ENCODE peak calls at places on chromosomes 16 and 17, in ten cellular contexts. J, N, R, L, E, V, O, M, U and B are unnamed samples.

GRCh38 chr16:70750893-70751467 is 50.0 kb downstream of the VAC14 start:
- DNase-seq in J (peak; percentile 98), N (no peak), R (no peak), L (no peak), E (no peak), V (no peak), O (no peak), M (no peak), U (no peak), B (no peak)

GRCh38 chr17:58968662-58969061 is 138.0 kb downstream of the TRIM37 start:
- DNase-seq in J (peak; percentile 67), N (no peak), R (no peak), L (no peak), E (peak; percentile 15), V (peak; percentile 29), O (no peak), M (no peak), U (no peak), B (no peak)

GRCh38 chr16:2825899-2826298 is 4.2 kb upstream of the ZG16B start:
- DNase-seq in J (no peak), N (no peak), R (no peak), L (no peak), E (no peak), V (no peak), O (no peak), M (no peak), U (no peak), B (no peak)

GRCh38 chr16:106623-107324 is 28.7 kb downstream of the MPG start:
- DNase-seq in J (peak; percentile 70), N (no peak), R (peak; percentile 74), L (peak; percentile 59), E (peak; percentile 57), V (peak; percentile 67), O (peak; percentile 70), M (peak; percentile 65), U (peak; percentile 79), B (peak; percentile 5)

GRCh38 chr16:15032547-15033308 is 23.1 kb downstream of the NTAN1 start:
- DNase-seq in J (peak; percentile 48), N (no peak), R (peak; percentile 90), L (peak; percentile 19), E (peak; percentile 29), V (peak; percentile 16), O (no peak), M (no peak), U (no peak), B (no peak)

GRCh38 chr17:28899212-28899815 is 1.8 kb upstream of the FLOT2 start:
- DNase-seq in J (no peak), N (peak; percentile 1), R (no peak), L (no peak), E (no peak), V (no peak), O (no peak), M (no peak), U (no peak), B (no peak)

GRCh38 chr17:78559749-78560368 is 17.3 kb downstream of the DNAH17 start:
- DNase-seq in J (no peak), N (no peak), R (no peak), L (no peak), E (no peak), V (no peak), O (peak; percentile 54), M (no peak), U (no peak), B (no peak)

GRCh38 chr16:84785843-84786538 is 33.8 kb upstream of the CRISPLD2 start:
- DNase-seq in J (peak; percentile 72), N (no peak), R (no peak), L (peak; percentile 75), E (no peak), V (no peak), O (no peak), M (peak; percentile 90), U (peak; percentile 79), B (no peak)

GRCh38 chr17:30559656-30560055 is 82.4 kb downstream of the GOSR1 start:
- DNase-seq in J (no peak), N (no peak), R (no peak), L (no peak), E (no peak), V (no peak), O (no peak), M (no peak), U (no peak), B (no peak)

GRCh38 chr17:72618018-72618509 is 474.4 kb downstream of the SLC39A11 start:
- DNase-seq in J (no peak), N (peak; percentile 93), R (no peak), L (peak; percentile 87), E (no peak), V (peak; percentile 75), O (peak; percentile 90), M (peak; percentile 87), U (peak; percentile 80), B (peak; percentile 27)

GRCh38 chr17:1041746-1042145 is 44.8 kb downstream of the TIMM22 start:
- DNase-seq in J (no peak), N (no peak), R (no peak), L (no peak), E (no peak), V (no peak), O (no peak), M (no peak), U (no peak), B (no peak)

GRCh38 chr16:54318941-54319340 is 32.4 kb upstream of the IRX3 start:
- DNase-seq in J (peak; percentile 58), N (no peak), R (no peak), L (peak; percentile 59), E (no peak), V (no peak), O (no peak), M (no peak), U (no peak), B (no peak)

GRCh38 chr17:57253307-57254065 is 2.8 kb upstream of the MSI2 start:
- DNase-seq in J (no peak), N (no peak), R (no peak), L (no peak), E (no peak), V (no peak), O (no peak), M (no peak), U (no peak), B (no peak)

GRCh38 chr16:29745853-29746345 is at the start of gene C16orf54:
- DNase-seq in J (no peak), N (peak; percentile 69), R (no peak), L (no peak), E (peak; percentile 98), V (peak; percentile 99), O (no peak), M (no peak), U (no peak), B (peak; percentile 95)

GRCh38 chr17:75404223-75404738 is 1.2 kb downstream of the GRB2 start:
- DNase-seq in J (peak; percentile 74), N (peak; percentile 69), R (peak; percentile 84), L (peak; percentile 63), E (peak; percentile 44), V (peak; percentile 58), O (peak; percentile 83), M (peak; percentile 81), U (peak; percentile 87), B (peak; percentile 34)

GRCh38 chr17:26792486-26792885 is 501.4 kb upstream of the WSB1 start:
- DNase-seq in J (peak; percentile 36), N (no peak), R (peak; percentile 19), L (no peak), E (no peak), V (no peak), O (no peak), M (no peak), U (no peak), B (no peak)
- H3K9me3 ChIP-seq in J (peaks cover 3% of the 10 kb centered on the region), N (no peaks in the 10 kb centered on the region), R (peaks cover 10% of the 10 kb centered on the region), L (peaks cover 56% of the 10 kb centered on the region), E (peaks cover 11% of the 10 kb centered on the region), V (peaks cover 32% of the 10 kb centered on the region), O (peaks cover 34% of the 10 kb centered on the region), M (no peaks in the 10 kb centered on the region), U (peaks cover 14% of the 10 kb centered on the region), B (peaks cover 3% of the 10 kb centered on the region)

DNA sequence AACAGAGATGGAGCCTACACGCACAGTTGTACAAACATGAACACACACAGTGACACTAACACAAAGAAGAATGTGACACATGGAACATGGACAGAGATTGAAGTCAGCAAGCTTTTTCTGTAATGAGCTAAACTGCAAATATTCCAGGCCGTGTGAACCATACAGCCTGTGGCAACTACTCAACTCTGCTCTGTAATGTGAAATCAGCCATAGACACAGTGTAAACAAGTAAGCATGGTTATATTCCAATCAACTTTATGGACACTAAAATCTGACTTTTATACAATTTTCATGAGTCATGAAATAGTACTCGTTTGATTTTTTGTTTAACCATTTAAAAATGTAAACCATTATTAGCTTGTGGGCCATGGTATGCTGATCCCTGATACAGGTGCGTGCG is 120.2 kb downstream of the SMG6 start:
- DNase-seq in J (peak; percentile 37), N (no peak), R (no peak), L (no peak), E (no peak), V (no peak), O (no peak), M (no peak), U (no peak), B (no peak)
- H3K36me3 ChIP-seq in J (peaks cover 7% of the 10 kb centered on the region), N (no peaks in the 10 kb centered on the region), R (no peaks in the 10 kb centered on the region), L (no peaks in the 10 kb centered on the region), E (peaks cover 29% of the 10 kb centered on the region), V (peaks cover 31% of the 10 kb centered on the region), O (peaks cover 3% of the 10 kb centered on the region), M (no peaks in the 10 kb centered on the region), U (peaks cover 13% of the 10 kb centered on the region), B (peaks cover 56% of the 10 kb centered on the region)

GRCh38 chr17:48726916-48727286 is 1.6 kb downstream of the HOXB13 start:
- DNase-seq in J (no peak), N (no peak), R (no peak), L (no peak), E (no peak), V (no peak), O (no peak), M (no peak), U (no peak), B (no peak)
- H3K27me3 ChIP-seq in J (peaks cover 92% of the 10 kb centered on the region), N (peaks cover 84% of the 10 kb centered on the region), R (no peaks in the 10 kb centered on the region), L (peaks cover 91% of the 10 kb centered on the region), E (peaks cover 98% of the 10 kb centered on the region), V (peaks cover 90% of the 10 kb centered on the region), O (no peaks in the 10 kb centered on the region), M (peaks cover 98% of the 10 kb centered on the region), U (peaks cover 99% of the 10 kb centered on the region), B (peaks cover 88% of the 10 kb centered on the region)

GRCh38 chr17:7618608-7619007 is 3.9 kb upstream of the FXR2 start:
- DNase-seq in J (no peak), N (no peak), R (no peak), L (no peak), E (no peak), V (no peak), O (no peak), M (no peak), U (no peak), B (no peak)
- H3K9me3 ChIP-seq in J (no peaks in the 10 kb centered on the region), N (no peaks in the 10 kb centered on the region), R (no peaks in the 10 kb centered on the region), L (no peaks in the 10 kb centered on the region), E (no peaks in the 10 kb centered on the region), V (no peaks in the 10 kb centered on the region), O (no peaks in the 10 kb centered on the region), M (no peaks in the 10 kb centered on the region), U (no peaks in the 10 kb centered on the region), B (no peaks in the 10 kb centered on the region)